ENCODE peak calls at places on chromosomes 2 and 18, in four cellular contexts. M, Z, C and Q are unnamed samples.

GRCh38 chr2:98883780-98884211 is 52.2 kb downstream of the CRACDL start:
- DNase-seq in M (no peak), Z (no peak), C (no peak), Q (no peak)

GRCh38 chr2:239465017-239466001 is 64.5 kb upstream of the HDAC4 start:
- DNase-seq in M (peak; percentile 45), Z (peak; percentile 68), C (no peak), Q (peak; percentile 85)

GRCh38 chr2:20052872-20053281 is 1.4 kb upstream of the LAPTM4A start:
- DNase-seq in M (peak; percentile 81), Z (peak; percentile 35), C (no peak), Q (peak; percentile 76)

GRCh38 chr2:162646739-162647138 is 191.8 kb downstream of the KCNH7 start:
- DNase-seq in M (no peak), Z (no peak), C (no peak), Q (no peak)

GRCh38 chr2:12277305-12278034 is 439.3 kb upstream of the TRIB2 start:
- DNase-seq in M (no peak), Z (no peak), C (no peak), Q (no peak)

GRCh38 chr2:172617115-172617514 is 61.2 kb downstream of the PDK1 start:
- DNase-seq in M (no peak), Z (no peak), C (no peak), Q (no peak)

GRCh38 chr2:175931751-175932295 is 70.2 kb downstream of the LNPK start:
- DNase-seq in M (no peak), Z (no peak), C (no peak), Q (no peak)

GRCh38 chr2:64913357-64913869 is 75.8 kb upstream of the SLC1A4 start:
- DNase-seq in M (no peak), Z (no peak), C (no peak), Q (no peak)

GRCh38 chr18:76988015-76988826 is 144.4 kb downstream of the MBP start:
- DNase-seq in M (no peak), Z (peak; percentile 48), C (no peak), Q (peak; percentile 72)

GRCh38 chr2:20225294-20226151 is 593 bp upstream of the SDC1 start:
- DNase-seq in M (peak; percentile 85), Z (peak; percentile 39), C (no peak), Q (peak; percentile 60)

GRCh38 chr2:161415467-161416293 is 417 bp upstream of the TBR1 start:
- DNase-seq in M (no peak), Z (no peak), C (no peak), Q (no peak)

GRCh38 chr2:136703214-136703613 is 62.1 kb upstream of the THSD7B start:
- DNase-seq in M (no peak), Z (no peak), C (no peak), Q (no peak)

GRCh38 chr18:11387880-11388279 is 221.5 kb upstream of the SLC35G4 start:
- DNase-seq in M (peak; percentile 18), Z (peak; percentile 57), C (no peak), Q (peak; percentile 73)

GRCh38 chr2:146135245-146135644 is 1615.3 kb upstream of the ZEB2 start:
- DNase-seq in M (peak; percentile 14), Z (no peak), C (no peak), Q (no peak)

GRCh38 chr2:71891155-71891554 is 256.5 kb downstream of the CYP26B1 start:
- DNase-seq in M (no peak), Z (no peak), C (no peak), Q (no peak)